ENCODE peak calls at places on chromosomes 7 and 10, in eight cellular contexts. M is hepatocyte, B is ovary, R is suprapubic skin, F is IMR-90, Z is heart right ventricle, T is pancreas, Y is prostate gland. W is an unnamed sample. For H3K36me3 and H3K4me1, the result is how much of the 10 kb centered on the place peaks cover.

GRCh38 chr7:28410628-28411578 is 1.4 kb upstream of the CREB5 start:
- DNase-seq in T (no peak), M (peak), Y (no peak), R (peak), Z (peak), B (peak), F (peak), W (no peak)

GRCh38 chr7:134458341-134458805 is 527 bp downstream of the AKR1B1 start:
- DNase-seq in Y (peak), T (peak), R (peak), M (peak), F (peak), Z (peak), B (peak), W (peak)

GRCh38 chr7:93156884-93157283 is 8.7 kb upstream of the SAMD9L start:
- DNase-seq in M (no peak), B (no peak), Z (no peak), R (no peak), F (peak), Y (no peak), T (no peak), W (no peak)

GRCh38 chr10:17021661-17022060 is 108.0 kb downstream of the CUBN start:
- DNase-seq in Y (no peak), T (no peak), M (no peak), B (no peak), Z (no peak), F (peak), R (no peak), W (no peak)

GRCh38 chr10:12907651-12908050 is 93.9 kb downstream of the CCDC3 start:
- DNase-seq in T (no peak), Y (no peak), B (no peak), Z (peak), F (peak), M (peak), R (no peak), W (no peak)

GRCh38 chr7:43647772-43648643 is 65.1 kb downstream of the STK17A start:
- DNase-seq in R (peak), Z (peak), T (peak), B (peak), Y (peak), F (peak), M (peak), W (no peak)

GRCh38 chr10:2284071-2284470 is 546.7 kb upstream of the ADARB2 start:
- DNase-seq in T (no peak), Y (no peak), B (no peak), R (no peak), Z (no peak), F (no peak), M (no peak), W (no peak)

GRCh38 chr10:101710064-101710695 is 15.2 kb upstream of the FBXW4 start:
- DNase-seq in B (no peak), Z (no peak), M (no peak), Y (no peak), R (no peak), T (no peak), F (peak), W (no peak)

GRCh38 chr10:76191371-76191770 is 759.9 kb downstream of the LRMDA start:
- DNase-seq in T (no peak), R (no peak), F (no peak), M (no peak), B (no peak), Y (no peak), Z (no peak), W (no peak)

GRCh38 chr10:28714401-28715053 is 37.2 kb downstream of the BAMBI start:
- DNase-seq in Y (no peak), T (no peak), Z (no peak), R (no peak), F (no peak), M (no peak), B (no peak), W (no peak)

GRCh38 chr7:26616235-26616634 is 248.2 kb downstream of the SKAP2 start:
- DNase-seq in R (no peak), B (no peak), M (no peak), Y (no peak), F (no peak), Z (no peak), T (no peak), W (no peak)

GRCh38 chr7:157004839-157005455 is 5.5 kb downstream of the MNX1 start:
- DNase-seq in F (no peak), B (no peak), M (no peak), Z (no peak), Y (no peak), T (no peak), R (peak), W (no peak)

GRCh38 chr7:130845581-130846085 is 111.6 kb upstream of the KLF14 start:
- DNase-seq in Y (no peak), T (no peak), F (peak), Z (no peak), R (no peak), M (no peak), B (no peak), W (no peak)

GRCh38 chr7:142381727-142382409 is 124.0 kb upstream of the PRSS58 start:
- DNase-seq in F (no peak), R (no peak), Z (no peak), M (no peak), Y (no peak), B (no peak), T (no peak), W (no peak)

GRCh38 chr7:1246871-1247526 is 14.3 kb downstream of the UNCX start:
- DNase-seq in Y (no peak), F (no peak), Z (no peak), M (no peak), R (no peak), B (no peak), T (no peak), W (no peak)

GRCh38 chr7:47663239-47663638 is 81.3 kb upstream of the TNS3 start:
- DNase-seq in T (no peak), R (no peak), Y (no peak), B (no peak), Z (no peak), F (no peak), M (no peak), W (no peak)

GRCh38 chr7:26321440-26321839 is 29.8 kb downstream of the SNX10 start:
- DNase-seq in B (no peak), T (no peak), F (no peak), R (no peak), Z (no peak), M (no peak), Y (no peak), W (no peak)

GRCh38 chr7:127922661-127923060 is 108.6 kb downstream of the LRRC4 start:
- DNase-seq in M (no peak), R (no peak), T (no peak), Y (no peak), Z (no peak), B (no peak), F (peak), W (no peak)

GRCh38 chr7:117186218-117186617 is 136.6 kb downstream of the WNT2 start:
- DNase-seq in Z (no peak), Y (no peak), F (peak), T (no peak), M (no peak), B (no peak), R (no peak), W (no peak)

GRCh38 chr7:156932006-156932405 is 17.5 kb upstream of the NOM1 start:
- DNase-seq in F (no peak), R (no peak), B (no peak), T (no peak), Z (no peak), Y (peak), M (no peak), W (peak)

GRCh38 chr7:490461-491291 is 29.0 kb downstream of the PDGFA start:
- DNase-seq in B (no peak), R (peak), M (no peak), T (peak), Y (peak), F (no peak), Z (no peak), W (peak)

DNA sequence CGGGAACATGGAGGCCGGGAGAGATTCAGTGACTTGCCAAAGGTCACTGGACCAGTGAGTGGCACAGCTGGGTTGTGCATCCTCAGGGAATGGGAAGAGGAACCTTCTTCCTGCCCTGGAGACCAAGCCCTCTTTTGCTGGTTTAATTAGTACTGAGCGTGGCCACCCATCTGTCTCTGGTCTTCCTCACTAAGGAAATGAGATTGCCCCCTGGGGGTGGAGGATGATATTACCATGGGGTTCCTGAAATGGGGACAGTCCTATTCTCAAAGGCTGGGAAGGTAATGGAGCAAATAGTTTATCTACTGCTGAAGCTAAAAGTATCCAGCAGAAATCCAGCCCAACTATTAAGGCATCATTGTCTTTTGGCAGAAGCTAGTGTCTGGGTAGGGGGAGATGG is 98.6 kb upstream of the FGFR2 start:
- DNase-seq in R (no peak), B (no peak), M (peak), Z (no peak), Y (no peak), F (no peak), T (no peak), W (no peak)
- TF ChIP-seq CTCF in R (no peak), B (no peak), M (peak), Z (peak), Y (no peak), F (no peak), T (no peak), W (no peak)

DNA sequence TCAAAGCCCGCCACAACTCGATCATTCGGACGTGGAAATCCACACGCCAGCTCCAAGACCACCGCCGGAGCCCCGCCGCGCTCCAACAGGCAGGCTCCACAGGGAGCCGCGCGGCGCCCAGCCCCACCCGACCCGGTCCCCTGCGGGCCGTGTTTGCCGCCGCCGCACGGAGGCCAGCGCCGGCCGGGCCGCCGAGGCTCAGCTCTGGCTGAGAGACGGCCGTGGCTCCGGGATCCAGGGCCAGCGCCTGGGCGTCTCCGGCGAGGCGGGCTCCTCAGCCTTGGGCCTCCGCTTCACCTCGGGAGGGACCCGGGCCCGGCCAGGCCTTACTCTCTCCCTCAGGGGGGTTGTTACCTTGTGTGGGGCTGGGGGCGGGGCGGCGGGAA is 333 bp downstream of the SMNDC1 start:
- DNase-seq in B (no peak), R (no peak), Y (peak), Z (peak), T (peak), M (peak), F (no peak), W (no peak)
- H3K36me3 ChIP-seq in B (under half), R (under half), Y (under half), Z (under half), T (under half), M (under half), F (under half), W (under half)

GRCh38 chr10:116771891-116772290 is 29.5 kb upstream of the HSPA12A start:
- DNase-seq in T (no peak), Y (no peak), R (peak), F (no peak), M (no peak), Z (no peak), B (peak), W (no peak)
- H3K4me1 ChIP-seq in T (under half), Y (under half), R (under half), F (under half), M (under half), Z (under half), B (under half), W (under half)

GRCh38 chr7:105521731-105522458 is at the start of gene PUS7:
- DNase-seq in Y (peak), Z (peak), F (peak), R (peak), T (peak), M (peak), B (peak), W (peak)
- TF ChIP-seq CTCF in Y (no peak), Z (no peak), F (no peak), R (no peak), T (no peak), M (no peak), B (no peak), W (no peak)

GRCh38 chr7:88204525-88205103 is 15.2 kb downstream of the SRI start:
- DNase-seq in R (no peak), T (no peak), F (no peak), B (no peak), M (no peak), Y (no peak), Z (no peak), W (no peak)

GRCh38 chr7:88203401-88203800 is 16.4 kb downstream of the SRI start:
- DNase-seq in R (no peak), M (no peak), F (no peak), Y (no peak), T (no peak), Z (no peak), B (no peak), W (no peak)

GRCh38 chr7:88202278-88202677 is 17.6 kb downstream of the SRI start:
- DNase-seq in F (no peak), Y (no peak), B (no peak), R (no peak), Z (no peak), T (no peak), M (no peak), W (no peak)

GRCh38 chr7:88200793-88201192 is 19.0 kb downstream of the SRI start:
- DNase-seq in Z (no peak), B (no peak), Y (no peak), R (no peak), T (no peak), F (no peak), M (no peak), W (no peak)

DNA sequence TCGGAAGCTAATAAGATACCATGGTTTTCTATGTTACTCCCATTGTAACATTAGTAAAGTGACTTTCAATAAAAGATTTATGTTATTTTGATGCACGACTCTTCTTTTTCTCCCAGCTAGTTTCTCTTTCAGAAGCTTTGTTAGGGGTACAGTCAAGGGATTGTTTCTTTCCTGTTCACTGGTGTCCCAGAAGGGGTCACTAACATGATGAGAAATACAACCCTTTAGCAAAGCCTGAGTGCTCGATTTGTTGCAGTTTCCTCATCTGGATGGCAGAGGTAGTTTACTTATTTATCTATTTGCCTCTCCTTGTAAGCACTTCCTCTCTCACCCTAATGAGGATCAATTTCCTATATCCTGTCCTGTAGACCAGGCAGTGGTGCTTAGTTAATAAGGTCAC is 17.0 kb downstream of the SRI start:
- DNase-seq in T (no peak), F (no peak), B (no peak), R (no peak), Z (no peak), Y (no peak), M (no peak), W (no peak)
- H3K36me3 ChIP-seq in T (under half), F (under half), B (under half), R (half or more), Z (half or more), Y (under half), M (under half), W (under half)

GRCh38 chr7:78751253-78751652 is 702.2 kb downstream of the MAGI2 start:
- DNase-seq in B (no peak), R (no peak), F (no peak), Y (no peak), Z (no peak), T (no peak), M (no peak), W (no peak)

GRCh38 chr7:78749052-78749746 is 704.3 kb downstream of the MAGI2 start:
- DNase-seq in Z (no peak), Y (no peak), M (no peak), R (no peak), F (no peak), T (no peak), B (no peak), W (no peak)

GRCh38 chr7:78746261-78746660 is 707.2 kb downstream of the MAGI2 start:
- DNase-seq in Y (no peak), R (no peak), F (no peak), M (no peak), Z (no peak), B (no peak), T (no peak), W (no peak)

GRCh38 chr7:78742694-78743093 is 710.8 kb downstream of the MAGI2 start:
- DNase-seq in M (no peak), F (no peak), T (no peak), R (no peak), B (no peak), Y (no peak), Z (no peak), W (no peak)

GRCh38 chr7:78747568-78747967 is 705.9 kb downstream of the MAGI2 start:
- DNase-seq in T (no peak), F (no peak), Y (no peak), M (no peak), Z (no peak), R (no peak), B (no peak), W (no peak)
- H3K4me1 ChIP-seq in T (under half), F (under half), Y (under half), M (under half), Z (under half), R (under half), B (under half), W (under half)

GRCh38 chr7:100091411-100092181 is 2.8 kb downstream of the COPS6 start:
- DNase-seq in Y (no peak), T (no peak), B (no peak), R (no peak), F (peak), Z (no peak), M (no peak), W (no peak)
- TF ChIP-seq CTCF in Y (no peak), T (no peak), B (no peak), R (no peak), F (peak), Z (no peak), M (no peak), W (no peak)

GRCh38 chr7:5349437-5350173 is 66.9 kb downstream of the SLC29A4 start:
- DNase-seq in T (no peak), M (no peak), Z (no peak), F (no peak), Y (no peak), R (no peak), B (no peak), W (no peak)

GRCh38 chr7:5352440-5353010 is 69.8 kb downstream of the SLC29A4 start:
- DNase-seq in R (no peak), B (no peak), Y (no peak), F (no peak), Z (no peak), T (no peak), M (no peak), W (no peak)

GRCh38 chr7:5350174-5350463 is 67.4 kb downstream of the SLC29A4 start:
- DNase-seq in Y (no peak), T (no peak), B (no peak), R (no peak), F (no peak), Z (no peak), M (no peak), W (no peak)

GRCh38 chr7:5350600-5351385 is 68.0 kb downstream of the SLC29A4 start:
- DNase-seq in T (no peak), R (no peak), Y (no peak), F (no peak), B (no peak), Z (no peak), M (no peak), W (no peak)

GRCh38 chr7:5351508-5352265 is 68.9 kb downstream of the SLC29A4 start:
- DNase-seq in B (no peak), Y (no peak), R (no peak), F (peak), T (no peak), Z (no peak), M (no peak), W (no peak)
- H3K36me3 ChIP-seq in B (under half), Y (under half), R (half or more), F (half or more), T (under half), Z (half or more), M (under half), W (under half)

DNA sequence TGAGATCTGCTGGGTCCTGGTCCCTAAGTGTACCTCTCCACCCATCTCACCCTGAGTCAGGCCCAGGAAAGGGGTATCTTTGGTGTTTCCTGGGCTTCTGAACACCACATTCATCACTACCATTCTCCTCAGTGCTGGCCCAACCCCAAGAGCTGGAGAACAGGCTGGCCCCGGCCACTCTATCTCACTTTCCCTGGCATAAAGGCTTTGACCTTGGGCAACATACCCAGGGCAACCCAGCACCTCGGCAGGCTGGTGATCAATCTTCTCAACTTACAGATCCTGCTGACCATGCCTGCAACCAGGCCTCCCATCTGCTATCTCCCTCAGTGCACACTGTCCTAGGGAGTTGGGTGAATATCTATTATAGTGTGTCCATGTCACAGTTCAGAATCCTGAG is 2.1 kb downstream of the VSIR start:
- DNase-seq in Z (no peak), T (peak), M (no peak), B (peak), R (no peak), Y (no peak), F (no peak), W (peak)
- H3K4me1 ChIP-seq in Z (half or more), T (under half), M (under half), B (under half), R (half or more), Y (under half), F (under half), W (under half)

DNA sequence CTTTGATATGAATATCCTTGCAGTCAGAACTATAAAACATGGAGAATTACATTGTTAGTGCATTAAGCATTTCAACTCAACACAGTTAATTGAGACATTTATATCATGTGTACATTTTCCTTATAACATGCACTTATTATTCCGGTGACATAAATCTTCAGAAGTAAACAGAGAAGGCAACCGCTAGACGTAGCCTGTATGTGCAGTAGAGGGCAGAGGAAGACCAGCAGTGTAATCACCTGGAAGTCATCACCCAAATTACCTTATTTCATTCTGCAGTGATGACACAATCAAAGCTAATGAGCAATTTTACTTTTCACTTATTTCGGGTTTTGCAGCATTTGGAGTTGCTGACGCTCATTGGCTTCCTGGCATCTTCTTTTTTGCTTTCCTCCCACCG is 394.6 kb downstream of the SDK1 start:
- DNase-seq in R (no peak), Z (no peak), Y (no peak), T (no peak), F (no peak), M (no peak), B (no peak), W (no peak)
- TF ChIP-seq CTCF in R (no peak), Z (no peak), Y (peak), T (no peak), F (no peak), M (no peak), B (no peak), W (peak)

W was measured in Peyer's patch.